ENCODE peak calls at places on chromosome 1, in nine cellular contexts. One of them, this sample, is unnamed.

GRCh38 chr1:232854786-232855185 is 49.6 kb downstream of the MAP10 start:
- DNase-seq in activated T-cell treated with anti-CD3 and anti-CD28 coated beads for 24 hours: no peak
- DNase-seq in lower lobe of right lung: no peak
- DNase-seq in right lobe of liver: no peak
- DNase-seq in GM23338: no peak
- DNase-seq in transverse colon: no peak
- DNase-seq in activated effector memory CD4-positive, alpha-beta T cell treated with anti-CD3 and anti-CD28 coated beads, Interleukin-2, amount 50 U/mL, for 16 hours: no peak
- DNase-seq in stimulated activated CD4-positive, alpha-beta T cell treated with anti-CD3 and anti-CD28 coated beads, TNF-alpha, amount 100 ng/mL, for 1 hour: no peak
- DNase-seq in GM18507: no peak
- DNase-seq in this sample: no peak

GRCh38 chr1:204350857-204351573 is 8.7 kb downstream of the PLEKHA6 start:
- DNase-seq in lower lobe of right lung: peak; percentile 60
- DNase-seq in transverse colon: peak; percentile 72
- DNase-seq in activated T-cell treated with anti-CD3 and anti-CD28 coated beads for 24 hours: no peak
- DNase-seq in GM18507: no peak
- DNase-seq in GM23338: peak; percentile 96
- DNase-seq in right lobe of liver: no peak
- DNase-seq in stimulated activated CD4-positive, alpha-beta T cell treated with anti-CD3 and anti-CD28 coated beads, TNF-alpha, amount 100 ng/mL, for 1 hour: no peak
- DNase-seq in activated effector memory CD4-positive, alpha-beta T cell treated with anti-CD3 and anti-CD28 coated beads, Interleukin-2, amount 50 U/mL, for 16 hours: no peak
- DNase-seq in this sample: peak; percentile 96

GRCh38 chr1:206672011-206672688 is 12.6 kb upstream of the MAPKAPK2 start:
- DNase-seq in transverse colon: peak; percentile 45
- DNase-seq in activated T-cell treated with anti-CD3 and anti-CD28 coated beads for 24 hours: no peak
- DNase-seq in right lobe of liver: no peak
- DNase-seq in activated effector memory CD4-positive, alpha-beta T cell treated with anti-CD3 and anti-CD28 coated beads, Interleukin-2, amount 50 U/mL, for 16 hours: no peak
- DNase-seq in GM23338: no peak
- DNase-seq in stimulated activated CD4-positive, alpha-beta T cell treated with anti-CD3 and anti-CD28 coated beads, TNF-alpha, amount 100 ng/mL, for 1 hour: no peak
- DNase-seq in lower lobe of right lung: no peak
- DNase-seq in GM18507: no peak
- DNase-seq in this sample: no peak

GRCh38 chr1:189775343-189775742 is 702.3 kb downstream of the BRINP3 start:
- DNase-seq in transverse colon: no peak
- DNase-seq in right lobe of liver: no peak
- DNase-seq in lower lobe of right lung: no peak
- DNase-seq in GM23338: no peak
- DNase-seq in GM18507: no peak
- DNase-seq in stimulated activated CD4-positive, alpha-beta T cell treated with anti-CD3 and anti-CD28 coated beads, TNF-alpha, amount 100 ng/mL, for 1 hour: no peak
- DNase-seq in activated effector memory CD4-positive, alpha-beta T cell treated with anti-CD3 and anti-CD28 coated beads, Interleukin-2, amount 50 U/mL, for 16 hours: no peak
- DNase-seq in activated T-cell treated with anti-CD3 and anti-CD28 coated beads for 24 hours: no peak
- DNase-seq in this sample: no peak

GRCh38 chr1:30305061-30305460 is 418.3 kb downstream of the MATN1 start:
- DNase-seq in activated T-cell treated with anti-CD3 and anti-CD28 coated beads for 24 hours: no peak
- DNase-seq in transverse colon: no peak
- DNase-seq in lower lobe of right lung: no peak
- DNase-seq in right lobe of liver: no peak
- DNase-seq in stimulated activated CD4-positive, alpha-beta T cell treated with anti-CD3 and anti-CD28 coated beads, TNF-alpha, amount 100 ng/mL, for 1 hour: no peak
- DNase-seq in GM18507: no peak
- DNase-seq in activated effector memory CD4-positive, alpha-beta T cell treated with anti-CD3 and anti-CD28 coated beads, Interleukin-2, amount 50 U/mL, for 16 hours: no peak
- DNase-seq in GM23338: no peak
- DNase-seq in this sample: no peak

GRCh38 chr1:11649624-11650330 is 4.5 kb downstream of the FBXO2 start:
- DNase-seq in stimulated activated CD4-positive, alpha-beta T cell treated with anti-CD3 and anti-CD28 coated beads, TNF-alpha, amount 100 ng/mL, for 1 hour: no peak
- DNase-seq in GM18507: no peak
- DNase-seq in GM23338: no peak
- DNase-seq in activated effector memory CD4-positive, alpha-beta T cell treated with anti-CD3 and anti-CD28 coated beads, Interleukin-2, amount 50 U/mL, for 16 hours: no peak
- DNase-seq in transverse colon: no peak
- DNase-seq in lower lobe of right lung: peak; percentile 64
- DNase-seq in activated T-cell treated with anti-CD3 and anti-CD28 coated beads for 24 hours: no peak
- DNase-seq in right lobe of liver: peak; percentile 83
- DNase-seq in this sample: no peak

GRCh38 chr1:225812488-225813249 is 2.7 kb downstream of the EPHX1 start:
- DNase-seq in GM23338: no peak
- DNase-seq in right lobe of liver: no peak
- DNase-seq in activated effector memory CD4-positive, alpha-beta T cell treated with anti-CD3 and anti-CD28 coated beads, Interleukin-2, amount 50 U/mL, for 16 hours: no peak
- DNase-seq in GM18507: no peak
- DNase-seq in stimulated activated CD4-positive, alpha-beta T cell treated with anti-CD3 and anti-CD28 coated beads, TNF-alpha, amount 100 ng/mL, for 1 hour: no peak
- DNase-seq in lower lobe of right lung: no peak
- DNase-seq in transverse colon: no peak
- DNase-seq in activated T-cell treated with anti-CD3 and anti-CD28 coated beads for 24 hours: no peak
- DNase-seq in this sample: peak; percentile 49

GRCh38 chr1:79128726-79129125 is 122.2 kb upstream of the ADGRL4 start:
- DNase-seq in GM18507: no peak
- DNase-seq in activated effector memory CD4-positive, alpha-beta T cell treated with anti-CD3 and anti-CD28 coated beads, Interleukin-2, amount 50 U/mL, for 16 hours: no peak
- DNase-seq in right lobe of liver: no peak
- DNase-seq in stimulated activated CD4-positive, alpha-beta T cell treated with anti-CD3 and anti-CD28 coated beads, TNF-alpha, amount 100 ng/mL, for 1 hour: no peak
- DNase-seq in activated T-cell treated with anti-CD3 and anti-CD28 coated beads for 24 hours: no peak
- DNase-seq in lower lobe of right lung: no peak
- DNase-seq in transverse colon: no peak
- DNase-seq in GM23338: no peak
- DNase-seq in this sample: no peak

GRCh38 chr1:212828395-212828794 is 19.1 kb downstream of the SPATA45 start:
- DNase-seq in activated T-cell treated with anti-CD3 and anti-CD28 coated beads for 24 hours: no peak
- DNase-seq in GM23338: no peak
- DNase-seq in transverse colon: no peak
- DNase-seq in stimulated activated CD4-positive, alpha-beta T cell treated with anti-CD3 and anti-CD28 coated beads, TNF-alpha, amount 100 ng/mL, for 1 hour: no peak
- DNase-seq in right lobe of liver: no peak
- DNase-seq in activated effector memory CD4-positive, alpha-beta T cell treated with anti-CD3 and anti-CD28 coated beads, Interleukin-2, amount 50 U/mL, for 16 hours: no peak
- DNase-seq in lower lobe of right lung: no peak
- DNase-seq in GM18507: no peak
- DNase-seq in this sample: no peak

GRCh38 chr1:66211521-66211920 is 322.4 kb upstream of the SGIP1 start:
- DNase-seq in activated T-cell treated with anti-CD3 and anti-CD28 coated beads for 24 hours: no peak
- DNase-seq in stimulated activated CD4-positive, alpha-beta T cell treated with anti-CD3 and anti-CD28 coated beads, TNF-alpha, amount 100 ng/mL, for 1 hour: no peak
- DNase-seq in lower lobe of right lung: no peak
- DNase-seq in transverse colon: no peak
- DNase-seq in GM23338: no peak
- DNase-seq in right lobe of liver: no peak
- DNase-seq in GM18507: no peak
- DNase-seq in activated effector memory CD4-positive, alpha-beta T cell treated with anti-CD3 and anti-CD28 coated beads, Interleukin-2, amount 50 U/mL, for 16 hours: no peak
- DNase-seq in this sample: no peak